ENCODE peak calls at places on chromosomes 1 and 21, in nine cellular contexts. R is mammary epithelial cell, N is spleen, V is endothelial cell of umbilical vein, A is thoracic aorta, F is PC-9, S is AG04450, U is GM23338, D is fibroblast of lung. Q is an unnamed sample.

GRCh38 chr1:24501371-24502167 is 1.1 kb upstream of the RCAN3 start:
- DNase-seq in U (peak), F (no peak), S (no peak), N (peak), D (no peak), A (no peak), V (no peak), R (peak), Q (peak)

GRCh38 chr1:64537942-64538341 is 68.0 kb downstream of the CACHD1 start:
- DNase-seq in R (no peak), N (no peak), V (no peak), U (no peak), A (no peak), F (no peak), S (no peak), D (no peak), Q (no peak)

GRCh38 chr1:67713071-67713806 is 28.2 kb downstream of the GADD45A start:
- DNase-seq in U (no peak), R (peak), A (no peak), N (no peak), F (peak), D (peak), V (peak), S (peak), Q (peak)

GRCh38 chr1:25874635-25875153 is 814 bp downstream of the PAQR7 start:
- DNase-seq in V (no peak), A (no peak), D (no peak), F (no peak), S (no peak), N (no peak), U (no peak), R (no peak), Q (no peak)

GRCh38 chr1:159015440-159015909 is 5.8 kb downstream of the IFI16 start:
- DNase-seq in F (no peak), A (peak), V (peak), D (peak), U (no peak), R (peak), S (peak), N (peak), Q (no peak)

GRCh38 chr1:206808615-206809014 is 36.3 kb upstream of the IL10 start:
- DNase-seq in F (no peak), S (no peak), N (no peak), R (no peak), U (peak), A (no peak), D (peak), V (no peak), Q (peak)

GRCh38 chr1:37965301-37965700 is 18.4 kb upstream of the INPP5B start:
- DNase-seq in F (no peak), D (no peak), V (no peak), A (no peak), U (no peak), S (no peak), R (no peak), N (no peak), Q (no peak)

GRCh38 chr1:117179471-117179870 is 31.3 kb downstream of the VTCN1 start:
- DNase-seq in D (no peak), S (no peak), N (no peak), R (peak), A (no peak), V (no peak), U (no peak), F (no peak), Q (no peak)

GRCh38 chr21:23853796-23854379 is 1753.4 kb downstream of the MRPL39 start:
- DNase-seq in R (no peak), N (no peak), S (peak), U (peak), D (peak), A (no peak), V (peak), F (no peak), Q (peak)

GRCh38 chr1:225318706-225319575 is 108.9 kb downstream of the LBR start:
- DNase-seq in F (peak), D (peak), N (no peak), V (peak), U (peak), S (no peak), R (peak), A (no peak), Q (peak)

GRCh38 chr1:52237430-52237829 is 95.5 kb downstream of the ZFYVE9 start:
- DNase-seq in R (peak), D (peak), S (peak), N (no peak), V (peak), F (no peak), U (no peak), A (no peak), Q (no peak)

GRCh38 chr1:153957744-153958110 is 685 bp downstream of the CRTC2 start:
- DNase-seq in F (no peak), A (no peak), D (peak), U (peak), V (peak), S (no peak), R (peak), N (no peak), Q (no peak)

GRCh38 chr21:39073063-39073462 is 110.2 kb downstream of the PSMG1 start:
- DNase-seq in N (no peak), F (no peak), R (no peak), S (no peak), D (no peak), V (no peak), U (no peak), A (no peak), Q (no peak)

GRCh38 chr1:98557808-98558390 is 103.6 kb upstream of the SNX7 start:
- DNase-seq in N (no peak), F (no peak), A (no peak), V (no peak), R (no peak), U (peak), S (no peak), D (peak), Q (no peak)

GRCh38 chr1:207798847-207799246 is 47.0 kb downstream of the CD46 start:
- DNase-seq in N (no peak), U (no peak), F (no peak), D (peak), A (no peak), V (no peak), R (no peak), S (no peak), Q (no peak)

GRCh38 chr1:22208973-22209378 is 66.1 kb upstream of the WNT4 start:
- DNase-seq in U (no peak), V (no peak), R (no peak), F (no peak), D (no peak), N (peak), A (no peak), S (no peak), Q (no peak)

DNA sequence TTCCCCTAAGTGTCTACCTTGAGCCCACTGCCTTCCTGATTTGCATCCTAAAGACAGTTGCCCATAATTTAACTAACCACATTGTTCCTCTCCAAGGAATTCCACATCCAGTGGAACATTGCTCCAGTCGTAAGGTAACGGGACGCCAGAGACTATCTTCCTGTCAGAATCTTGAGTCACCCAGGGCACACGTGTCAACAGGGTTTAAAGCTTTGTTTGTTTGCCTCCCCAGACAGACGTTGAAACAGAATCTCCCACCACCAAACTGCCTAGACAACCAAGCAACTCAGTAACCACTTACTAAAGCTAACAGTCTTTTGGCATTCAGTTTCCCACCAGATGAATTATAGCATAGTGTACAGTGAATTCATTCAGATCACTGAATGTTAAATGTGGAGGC is 439.6 kb downstream of the PLPP3 start:
- DNase-seq in U (no peak), S (no peak), F (no peak), R (no peak), A (no peak), V (no peak), D (peak), N (no peak), Q (no peak)
- H3K27ac ChIP-seq in U (no peak), S (no peak), F (no peak), R (no peak), A (no peak), V (no peak), D (no peak), N (no peak), Q (no peak)

GRCh38 chr1:195898924-195899323 is 709.3 kb downstream of the KCNT2 start:
- DNase-seq in F (no peak), U (no peak), V (peak), D (no peak), S (no peak), A (no peak), R (no peak), N (no peak), Q (no peak)
- H3K27ac ChIP-seq in F (no peak), U (no peak), V (no peak), D (no peak), S (no peak), A (no peak), R (no peak), N (no peak), Q (no peak)

DNA sequence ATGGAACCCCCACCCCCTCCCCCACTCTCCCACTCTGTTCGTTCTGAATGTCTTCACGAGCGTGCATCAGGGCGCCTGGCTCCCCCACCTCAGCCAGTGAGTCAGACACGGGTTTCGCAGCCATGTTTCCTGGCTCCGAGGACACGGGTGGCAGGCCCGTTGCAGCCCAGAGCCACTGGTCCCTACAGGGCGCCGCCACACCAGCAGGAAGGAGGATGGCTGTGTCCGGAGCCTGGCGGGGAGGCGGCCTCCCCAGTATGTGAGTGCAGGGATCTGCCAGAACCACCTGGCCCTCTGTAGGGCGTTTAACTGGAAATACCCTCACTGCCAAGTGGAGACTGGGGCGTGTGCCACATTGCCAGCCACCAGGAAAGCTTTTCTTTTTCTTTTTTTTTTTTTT is 18.5 kb downstream of the CSTB start:
- DNase-seq in R (no peak), V (no peak), U (no peak), D (no peak), F (no peak), A (no peak), N (peak), S (no peak), Q (no peak)
- H3K27ac ChIP-seq in R (no peak), V (no peak), U (no peak), D (no peak), F (no peak), A (peak), N (peak), S (peak), Q (no peak)

DNA sequence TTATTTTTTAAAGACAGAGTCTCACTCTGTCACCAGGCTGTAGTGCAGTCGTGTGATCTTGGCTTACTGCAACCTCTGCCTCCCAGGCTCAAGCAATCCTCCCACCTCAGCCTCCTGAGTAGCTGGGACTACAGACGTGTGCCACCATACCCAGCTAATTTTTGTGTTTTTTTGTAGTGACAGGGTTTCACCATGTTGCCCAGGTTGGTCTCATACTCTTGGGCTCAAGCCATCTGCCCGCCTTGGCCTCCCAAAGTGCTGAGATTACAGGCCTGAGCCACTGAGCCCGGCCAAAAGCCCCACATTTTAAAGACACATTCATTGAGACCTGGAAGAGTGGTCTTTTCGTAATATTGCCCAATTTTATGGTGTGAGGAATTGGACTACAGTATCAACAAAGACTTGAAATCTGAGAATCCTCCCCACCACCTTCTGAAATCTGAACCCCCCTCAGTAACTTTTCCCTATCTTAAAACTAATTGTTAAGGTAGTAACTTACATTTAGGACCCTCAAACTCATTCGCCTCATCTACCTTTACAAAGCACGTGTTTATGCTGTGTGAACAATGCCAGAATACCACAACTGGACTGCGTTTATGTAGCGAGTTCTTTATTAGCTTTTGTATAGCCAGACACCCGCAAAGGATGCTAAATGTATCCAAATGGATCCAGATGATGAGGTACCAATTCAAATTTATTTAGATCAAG is 2.7 kb downstream of the ERRFI1 start:
- DNase-seq in A (no peak), V (no peak), F (no peak), D (peak), S (no peak), U (no peak), N (no peak), R (no peak), Q (no peak)
- H3K27ac ChIP-seq in A (peak), V (no peak), F (peak), D (no peak), S (no peak), U (no peak), N (no peak), R (peak), Q (peak)

GRCh38 chr1:198655464-198656121 is 16.8 kb downstream of the PTPRC start:
- DNase-seq in A (no peak), V (no peak), F (no peak), D (peak), S (no peak), R (no peak), N (no peak), U (no peak), Q (no peak)

GRCh38 chr1:198660341-198661056 is 21.7 kb downstream of the PTPRC start:
- DNase-seq in U (no peak), S (no peak), N (no peak), D (no peak), R (no peak), F (no peak), A (no peak), V (no peak), Q (no peak)

GRCh38 chr1:198653815-198654413 is 15.1 kb downstream of the PTPRC start:
- DNase-seq in U (no peak), R (no peak), N (no peak), F (no peak), S (no peak), D (no peak), V (no peak), A (no peak), Q (no peak)

GRCh38 chr1:198656500-198656932 is 17.7 kb downstream of the PTPRC start:
- DNase-seq in N (peak), R (peak), U (peak), V (no peak), S (no peak), A (no peak), F (peak), D (no peak), Q (no peak)

DNA sequence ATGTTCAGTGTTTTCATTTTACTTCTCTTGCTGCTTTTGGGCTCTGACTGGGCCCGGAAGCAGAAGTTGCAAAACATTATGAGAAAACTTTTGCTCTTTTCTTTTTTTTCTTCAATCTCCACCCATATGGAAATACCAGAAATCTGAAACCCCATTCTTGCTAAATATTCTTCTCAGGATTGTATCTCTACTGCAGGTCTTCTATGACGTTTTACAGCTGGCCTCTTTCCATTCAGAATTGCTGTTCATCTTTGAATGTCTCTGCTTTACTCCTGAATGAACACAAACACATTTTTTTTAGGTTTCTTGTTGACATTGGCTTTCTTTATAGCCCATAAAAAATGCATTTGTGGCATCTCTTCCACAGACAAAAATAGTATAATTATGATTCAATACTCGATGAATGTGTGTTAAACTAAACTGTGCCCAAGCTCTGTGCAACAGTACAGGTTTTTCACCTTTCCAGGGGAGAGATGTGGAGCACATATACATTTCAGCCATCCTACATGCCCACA is 18.8 kb downstream of the PTPRC start:
- DNase-seq in R (peak), A (no peak), D (peak), N (no peak), S (peak), V (peak), F (peak), U (no peak), Q (no peak)
- H3K27ac ChIP-seq in R (no peak), A (peak), D (peak), N (peak), S (peak), V (no peak), F (peak), U (no peak), Q (no peak)

Q was measured in A549.